ENCODE peak calls at places on chromosomes 3 and 15, in six cellular contexts. V, J, C, S, K and L are unnamed samples.

GRCh38 chr3:56862352-56863062 is 60.8 kb upstream of the ARHGEF3 start:
- DNase-seq in V (peak; percentile 85), J (peak; percentile 96), C (peak; percentile 84), S (no peak), K (no peak), L (peak; percentile 95)

GRCh38 chr3:14772533-14773138 is 46.1 kb upstream of the FGD5 start:
- DNase-seq in V (no peak), J (no peak), C (no peak), S (no peak), K (no peak), L (no peak)

GRCh38 chr3:160413613-160414248 is 14.3 kb downstream of the SMC4 start:
- DNase-seq in V (peak; percentile 83), J (peak; percentile 74), C (peak; percentile 79), S (peak; percentile 76), K (peak; percentile 78), L (peak; percentile 63)

GRCh38 chr3:65402597-65402996 is 636.1 kb downstream of the MAGI1 start:
- DNase-seq in V (peak; percentile 83), J (peak; percentile 89), C (peak; percentile 99), S (no peak), K (no peak), L (peak; percentile 82)

GRCh38 chr3:46931631-46932441 is 44.7 kb downstream of the CCDC12 start:
- DNase-seq in V (peak; percentile 79), J (no peak), C (peak; percentile 56), S (no peak), K (no peak), L (no peak)

GRCh38 chr3:130892759-130893239 is 1.1 kb upstream of the ATP2C1 start:
- DNase-seq in V (peak; percentile 70), J (peak; percentile 67), C (peak; percentile 89), S (peak; percentile 86), K (peak; percentile 84), L (peak; percentile 61)

GRCh38 chr3:146532406-146532805 is 12.0 kb downstream of the PLSCR1 start:
- DNase-seq in V (no peak), J (no peak), C (no peak), S (no peak), K (no peak), L (no peak)

GRCh38 chr3:108099679-108100428 is 9.0 kb upstream of the CD47 start:
- DNase-seq in V (no peak), J (no peak), C (no peak), S (no peak), K (no peak), L (no peak)

GRCh38 chr3:45545476-45545875 is 49.1 kb upstream of the LIMD1 start:
- DNase-seq in V (peak; percentile 45), J (peak; percentile 23), C (peak; percentile 67), S (no peak), K (no peak), L (no peak)

GRCh38 chr3:150736903-150737832 is 25.8 kb downstream of the SIAH2 start:
- DNase-seq in V (no peak), J (no peak), C (peak; percentile 38), S (no peak), K (no peak), L (no peak)

GRCh38 chr15:67005294-67005996 is 60.0 kb upstream of the SMAD3 start:
- DNase-seq in V (no peak), J (no peak), C (no peak), S (no peak), K (no peak), L (no peak)

GRCh38 chr15:42175671-42176070 is 19.2 kb upstream of the PLA2G4F start:
- DNase-seq in V (no peak), J (no peak), C (no peak), S (no peak), K (no peak), L (no peak)

GRCh38 chr15:74419432-74419831 is 14.3 kb downstream of the SEMA7A start:
- DNase-seq in V (no peak), J (no peak), C (no peak), S (no peak), K (no peak), L (no peak)

GRCh38 chr15:62601779-62602540 is 436.9 kb upstream of the C2CD4B start:
- DNase-seq in V (peak; percentile 69), J (no peak), C (peak; percentile 55), S (no peak), K (no peak), L (no peak)

GRCh38 chr3:159832024-159832423 is 156.6 kb upstream of the IL12A start:
- DNase-seq in V (no peak), J (no peak), C (no peak), S (no peak), K (no peak), L (no peak)

GRCh38 chr3:2661078-2661477 is 449.1 kb downstream of the IL5RA start:
- DNase-seq in V (no peak), J (peak; percentile 1), C (no peak), S (no peak), K (no peak), L (no peak)

GRCh38 chr3:46578973-46579755 is 13.1 kb upstream of the LRRC2 start:
- DNase-seq in V (no peak), J (no peak), C (no peak), S (no peak), K (no peak), L (no peak)

GRCh38 chr3:47802734-47803477 is at the start of gene DHX30:
- DNase-seq in V (peak; percentile 83), J (peak; percentile 87), C (peak; percentile 95), S (peak; percentile 88), K (peak; percentile 91), L (peak; percentile 79)

GRCh38 chr15:42973114-42973513 is 52.5 kb upstream of the TTBK2 start:
- DNase-seq in V (no peak), J (no peak), C (no peak), S (no peak), K (no peak), L (no peak)

GRCh38 chr15:28114721-28115622 is 15.9 kb upstream of the OCA2 start:
- DNase-seq in V (no peak), J (peak; percentile 48), C (peak; percentile 41), S (no peak), K (no peak), L (no peak)

GRCh38 chr3:156474560-156475389 is 80.1 kb downstream of the SSR3 start:
- DNase-seq in V (peak; percentile 22), J (peak; percentile 29), C (peak; percentile 44), S (peak; percentile 10), K (peak; percentile 65), L (no peak)

GRCh38 chr3:168803536-168803935 is 707.8 kb upstream of the GOLIM4 start:
- DNase-seq in V (peak; percentile 37), J (peak; percentile 28), C (peak; percentile 44), S (no peak), K (no peak), L (peak; percentile 12)

GRCh38 chr15:31294067-31294466 is 32.6 kb upstream of the KLF13 start:
- DNase-seq in V (no peak), J (no peak), C (no peak), S (no peak), K (no peak), L (no peak)

GRCh38 chr15:23424111-23424904 is 22.7 kb downstream of the GOLGA6L2 start:
- DNase-seq in V (no peak), J (no peak), C (no peak), S (no peak), K (no peak), L (no peak)

GRCh38 chr15:31236184-31237041 is 90.2 kb upstream of the KLF13 start:
- DNase-seq in V (peak; percentile 54), J (peak; percentile 96), C (peak; percentile 96), S (peak; percentile 80), K (no peak), L (peak; percentile 94)

GRCh38 chr3:100615684-100616083 is 6.3 kb downstream of the ADGRG7 start:
- DNase-seq in V (no peak), J (peak; percentile 65), C (peak; percentile 51), S (no peak), K (no peak), L (peak; percentile 49)

GRCh38 chr3:151769175-151769574 is 35.4 kb downstream of the AADACL2 start:
- DNase-seq in V (no peak), J (no peak), C (no peak), S (no peak), K (no peak), L (no peak)

GRCh38 chr3:151770941-151771340 is 37.2 kb downstream of the AADACL2 start:
- DNase-seq in V (peak; percentile 21), J (peak; percentile 51), C (peak; percentile 76), S (no peak), K (no peak), L (peak; percentile 24)

GRCh38 chr3:151765685-151766084 is 32.0 kb downstream of the AADACL2 start:
- DNase-seq in V (peak; percentile 39), J (peak; percentile 3), C (no peak), S (no peak), K (no peak), L (no peak)

GRCh38 chr3:151768393-151768930 is 34.7 kb downstream of the AADACL2 start:
- DNase-seq in V (no peak), J (no peak), C (no peak), S (no peak), K (no peak), L (no peak)

GRCh38 chr3:151766454-151766853 is 32.7 kb downstream of the AADACL2 start:
- DNase-seq in V (peak; percentile 75), J (peak; percentile 50), C (peak; percentile 44), S (no peak), K (no peak), L (peak; percentile 40)
- H3K36me3 ChIP-seq in V (no peaks in the 10 kb centered on the region), J (no peaks in the 10 kb centered on the region), C (no peaks in the 10 kb centered on the region), S (no peaks in the 10 kb centered on the region), K (no peaks in the 10 kb centered on the region), L (no peaks in the 10 kb centered on the region)

DNA sequence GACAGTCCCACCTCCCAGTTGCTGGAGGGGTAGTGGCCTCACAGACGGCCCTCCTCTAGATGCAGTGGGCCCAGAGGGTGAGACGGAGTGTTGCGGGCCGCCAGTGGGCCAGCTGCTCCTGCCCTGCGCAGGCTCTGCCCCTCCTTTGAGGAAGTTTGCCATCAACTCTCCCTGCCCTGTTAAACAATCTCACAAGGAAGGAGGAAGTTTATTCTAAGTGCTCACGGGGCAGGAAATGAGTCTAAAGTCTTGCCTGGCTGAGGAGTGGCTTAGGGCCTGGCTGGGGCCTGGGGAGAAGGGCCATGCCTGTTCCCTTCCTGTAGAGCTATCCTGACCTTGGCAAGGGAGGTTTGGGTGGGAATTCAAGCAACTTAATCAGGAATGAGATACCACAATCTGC is at the start of gene FAM3D:
- DNase-seq in V (peak; percentile 21), J (no peak), C (no peak), S (no peak), K (no peak), L (no peak)
- H3K4me3 ChIP-seq in V (no peak within 1 kb of the TSS), J (no peak within 1 kb of the TSS), C (no peak within 1 kb of the TSS), S (no peak within 1 kb of the TSS), K (no peak within 1 kb of the TSS), L (no peak within 1 kb of the TSS)

DNA sequence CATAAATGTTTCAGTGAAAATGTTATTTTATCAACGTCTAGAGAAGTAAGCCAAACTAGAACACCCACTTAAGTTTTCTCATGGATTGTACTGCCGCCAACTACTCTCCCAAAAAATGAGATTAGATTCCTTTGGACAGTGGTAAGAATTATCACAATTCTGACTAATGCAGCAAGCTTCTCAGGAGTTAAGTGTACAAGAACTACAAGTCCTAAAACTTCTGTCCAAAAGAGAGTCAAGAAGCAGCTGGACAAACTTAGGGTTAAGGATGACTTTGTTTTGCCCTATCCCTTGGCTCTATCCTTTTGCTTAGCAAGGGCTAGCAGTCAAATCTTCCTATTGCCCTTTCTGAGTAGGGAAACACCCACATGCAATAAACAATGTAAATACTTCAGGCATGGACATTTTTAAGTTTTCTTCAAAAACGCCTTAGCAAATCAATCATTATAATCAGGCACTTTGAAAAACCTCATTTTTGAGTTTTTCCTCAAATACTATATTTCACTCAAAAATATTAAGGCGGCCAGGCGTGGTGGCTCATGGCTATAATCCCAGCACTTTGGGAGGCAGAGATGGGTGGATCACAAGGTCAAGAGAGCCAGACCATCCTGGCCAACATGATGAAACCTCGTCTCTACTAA is 19.5 kb downstream of the RAF1 start:
- DNase-seq in V (no peak), J (peak; percentile 92), C (peak; percentile 71), S (no peak), K (no peak), L (peak; percentile 88)
- H4K20me1 ChIP-seq in V (peaks cover 50% of the 10 kb centered on the region), J (no peaks in the 10 kb centered on the region), C (peaks cover 11% of the 10 kb centered on the region), S (peaks cover 19% of the 10 kb centered on the region), K (peaks cover 68% of the 10 kb centered on the region), L (peaks cover 60% of the 10 kb centered on the region)

GRCh38 chr3:31984321-31984720 is 2.8 kb downstream of the ZNF860 start:
- DNase-seq in V (peak; percentile 77), J (no peak), C (no peak), S (no peak), K (no peak), L (no peak)
- H3K36me3 ChIP-seq in V (peaks cover 32% of the 10 kb centered on the region), J (no peaks in the 10 kb centered on the region), C (no peaks in the 10 kb centered on the region), S (peaks cover 68% of the 10 kb centered on the region), K (no peaks in the 10 kb centered on the region), L (no peaks in the 10 kb centered on the region)